ENCODE peak calls at places on chromosomes 12 and 14, in seven cellular contexts. A is stimulated activated CD4-positive, alpha-beta T cell treated with anti-CD3 and anti-CD28 coated beads, Interleukin-15, amount 100 ng/mL, for 24 hours; Q is B cell; R is HFFc6; Y is CD4-positive, CD25-positive, alpha-beta regulatory T cell; B is activated naive CD4-positive, alpha-beta T cell treated with Interleukin-2 at 50 U/mL for 16 hours; D is stromal cell of bone marrow. T is an unnamed sample.

GRCh38 chr12:122855071-122855829 is 20.0 kb downstream of the HIP1R start:
- DNase-seq in B (no peak), D (no peak), Q (peak), A (no peak), R (no peak), Y (no peak), T (no peak)

GRCh38 chr14:64112859-64113258 is 181.3 kb downstream of the ESR2 start:
- DNase-seq in A (no peak), B (no peak), Y (no peak), Q (no peak), D (no peak), R (no peak), T (no peak)

GRCh38 chr14:81269100-81269978 is 48.6 kb upstream of the GTF2A1 start:
- DNase-seq in Y (no peak), B (no peak), R (peak), D (peak), Q (peak), A (no peak), T (no peak)

GRCh38 chr14:75907722-75908330 is 74.0 kb downstream of the TGFB3 start:
- DNase-seq in R (no peak), B (no peak), D (no peak), Y (no peak), Q (no peak), A (no peak), T (no peak)

GRCh38 chr14:24514209-24514608 is 6.1 kb upstream of the CMA1 start:
- DNase-seq in D (no peak), B (no peak), Q (no peak), R (no peak), A (no peak), Y (no peak), T (no peak)

GRCh38 chr14:75702606-75703261 is 41.7 kb downstream of the TTLL5 start:
- DNase-seq in Y (no peak), D (no peak), Q (no peak), B (no peak), R (no peak), A (no peak), T (no peak)

GRCh38 chr14:94769413-94770250 is at the start of gene GSC:
- DNase-seq in D (peak), A (peak), R (no peak), B (no peak), Q (peak), Y (no peak), T (peak)

GRCh38 chr14:33184587-33184986 is 245.9 kb downstream of the NPAS3 start:
- DNase-seq in Q (no peak), R (no peak), B (no peak), D (no peak), A (no peak), Y (no peak), T (no peak)

GRCh38 chr12:99769581-99769980 is 122.0 kb downstream of the GARIN6 start:
- DNase-seq in A (no peak), B (no peak), D (no peak), Q (no peak), R (no peak), Y (no peak), T (no peak)

GRCh38 chr12:20527396-20528154 is 159.2 kb downstream of the PDE3A start:
- DNase-seq in R (no peak), D (peak), Q (no peak), B (no peak), Y (no peak), A (no peak), T (no peak)

GRCh38 chr14:92704036-92704804 is 44.2 kb downstream of the LGMN start:
- DNase-seq in Q (peak), A (no peak), B (no peak), Y (no peak), D (no peak), R (no peak), T (no peak)

GRCh38 chr12:69510176-69510827 is 40.1 kb downstream of the FRS2 start:
- DNase-seq in Q (no peak), A (no peak), Y (no peak), D (no peak), R (no peak), B (no peak), T (no peak)

GRCh38 chr14:85535916-85536834 is 6.2 kb downstream of the FLRT2 start:
- DNase-seq in D (peak), Q (no peak), Y (no peak), B (no peak), R (peak), A (no peak), T (no peak)

GRCh38 chr12:80352476-80352875 is 91.6 kb upstream of the PTPRQ start:
- DNase-seq in B (no peak), A (no peak), R (no peak), Q (no peak), Y (no peak), D (no peak), T (no peak)

GRCh38 chr14:64417771-64418125 is 29.6 kb downstream of the MTHFD1 start:
- DNase-seq in B (no peak), Q (no peak), A (no peak), R (no peak), D (no peak), Y (no peak), T (no peak)

GRCh38 chr12:120240495-120240833 is 25.1 kb downstream of the PXN start:
- DNase-seq in Q (no peak), A (no peak), R (no peak), Y (no peak), B (no peak), D (no peak), T (no peak)

GRCh38 chr12:104360157-104360556 is 56.6 kb downstream of the EID3 start:
- DNase-seq in R (peak), Q (no peak), B (no peak), Y (no peak), A (no peak), D (no peak), T (no peak)

GRCh38 chr12:1936406-1937320 is 18.2 kb upstream of the CACNA2D4 start:
- DNase-seq in D (peak), Y (no peak), R (peak), A (no peak), B (no peak), Q (no peak), T (no peak)

GRCh38 chr14:36300337-36300736 is 20.1 kb downstream of the MBIP start:
- DNase-seq in D (no peak), B (no peak), A (no peak), R (peak), Y (no peak), Q (no peak), T (no peak)

GRCh38 chr14:93175492-93175891 is 9.2 kb downstream of the MOAP1 start:
- DNase-seq in Q (no peak), D (no peak), Y (no peak), A (no peak), B (no peak), R (no peak), T (no peak)

GRCh38 chr14:64786296-64787149 is 82.3 kb downstream of the PLEKHG3 start:
- DNase-seq in Y (no peak), B (no peak), R (no peak), A (no peak), D (no peak), Q (no peak), T (no peak)

T was measured in activated T-cell treated with anti-CD3 and anti-CD28 coated beads, Interleukin-2, amount 50 U/mL, for 48 hours.